ENCODE peak calls at places on chromosomes 13 and 19, in ten cellular contexts. Z is choroid plexus epithelial cell; X is fibroblast of pulmonary artery; G is HAP-1; R is effector memory CD4-positive, alpha-beta T cell; V is Peyer's patch; E is left ventricle myocardium inferior; J is cardiac fibroblast; C is BJ; S is A549. K is an unnamed sample.

GRCh38 chr13:99230991-99231390 is 27.2 kb downstream of the GPR18 start:
- DNase-seq in C (no peak), R (no peak), S (no peak), Z (no peak), V (no peak), E (no peak), G (no peak), J (no peak), X (no peak), K (no peak)

GRCh38 chr13:109273326-109273751 is 513.0 kb downstream of the IRS2 start:
- DNase-seq in C (no peak), E (no peak), J (peak; percentile 88), R (no peak), G (no peak), S (peak; percentile 39), X (peak; percentile 59), Z (peak; percentile 53), V (no peak), K (no peak)

GRCh38 chr13:57739791-57740190 is 108.2 kb downstream of the PCDH17 start:
- DNase-seq in S (no peak), E (no peak), Z (no peak), G (no peak), J (peak; percentile 83), R (no peak), X (peak; percentile 9), C (no peak), V (no peak), K (no peak)

GRCh38 chr13:97982286-97982685 is 28.8 kb downstream of the IPO5 start:
- DNase-seq in E (no peak), S (no peak), G (no peak), C (no peak), R (no peak), X (peak; percentile 58), V (no peak), J (no peak), Z (no peak), K (no peak)

GRCh38 chr19:57123882-57124281 is 4.1 kb downstream of the USP29 start:
- DNase-seq in X (no peak), C (no peak), G (no peak), S (no peak), J (no peak), R (no peak), V (no peak), Z (no peak), E (no peak), K (no peak)

GRCh38 chr19:19477705-19478383 is 37.5 kb downstream of the TSSK6 start:
- DNase-seq in V (no peak), S (no peak), Z (no peak), G (no peak), R (no peak), C (no peak), X (no peak), J (peak; percentile 16), E (no peak), K (no peak)

GRCh38 chr13:113635709-113636108 is 22.3 kb downstream of the ATP4B start:
- DNase-seq in X (no peak), Z (no peak), C (no peak), R (no peak), S (no peak), E (peak; percentile 10), G (no peak), V (peak; percentile 38), J (no peak), K (no peak)

GRCh38 chr13:101202590-101202989 is 213.7 kb downstream of the NALCN start:
- DNase-seq in X (no peak), R (no peak), C (no peak), Z (no peak), G (no peak), J (no peak), S (peak; percentile 2), E (no peak), V (no peak), K (no peak)

GRCh38 chr19:18231775-18232174 is 5.5 kb upstream of the PDE4C start:
- DNase-seq in J (no peak), X (no peak), G (no peak), R (no peak), E (no peak), C (no peak), Z (no peak), V (no peak), S (no peak), K (no peak)

GRCh38 chr13:100389617-100390016 is 199.0 kb downstream of the GGACT start:
- DNase-seq in C (no peak), R (no peak), Z (no peak), S (no peak), V (no peak), G (no peak), E (no peak), X (no peak), J (no peak), K (no peak)

GRCh38 chr19:5693195-5694166 is 3.4 kb downstream of the RPL36 start:
- DNase-seq in J (no peak), R (no peak), S (no peak), C (no peak), E (no peak), V (peak; percentile 48), G (no peak), X (no peak), Z (no peak), K (no peak)

GRCh38 chr13:79522583-79522982 is 41.6 kb downstream of the NDFIP2 start:
- DNase-seq in E (no peak), Z (peak; percentile 90), J (peak; percentile 77), S (no peak), V (no peak), R (no peak), C (no peak), G (no peak), X (peak; percentile 66), K (no peak)

GRCh38 chr19:43311256-43311655 is 41.9 kb upstream of the PSG9 start:
- DNase-seq in J (no peak), G (no peak), R (no peak), E (no peak), V (no peak), S (no peak), Z (no peak), C (no peak), X (no peak), K (no peak)

GRCh38 chr19:11264452-11265176 is 2.3 kb upstream of the DOCK6 start:
- DNase-seq in X (no peak), R (no peak), S (peak; percentile 38), Z (no peak), J (peak; percentile 36), C (no peak), V (peak; percentile 84), G (peak; percentile 61), E (peak; percentile 46), K (no peak)

GRCh38 chr19:39052243-39052746 is 19.9 kb upstream of the FBXO27 start:
- DNase-seq in E (peak; percentile 30), Z (peak; percentile 70), C (no peak), G (peak; percentile 81), S (peak; percentile 87), J (peak; percentile 66), X (peak; percentile 69), R (peak; percentile 52), V (peak; percentile 76), K (peak; percentile 70)

GRCh38 chr19:13838071-13838942 is 38.6 kb upstream of the NANOS3 start:
- DNase-seq in V (no peak), Z (no peak), G (no peak), X (no peak), S (no peak), E (no peak), R (no peak), J (no peak), C (no peak), K (no peak)
- H3K4me3 ChIP-seq in V (peak overlapping the region; percentile 91), Z (peak overlapping the region; percentile 88), G (no peak overlapping the region), X (peak overlapping the region; percentile 88), S (peak overlapping the region; percentile 95), E (peak overlapping the region; percentile 94), R (peak overlapping the region; percentile 88), J (peak overlapping the region; percentile 88), C (peak overlapping the region; percentile 66), K (peak overlapping the region; percentile 92)

DNA sequence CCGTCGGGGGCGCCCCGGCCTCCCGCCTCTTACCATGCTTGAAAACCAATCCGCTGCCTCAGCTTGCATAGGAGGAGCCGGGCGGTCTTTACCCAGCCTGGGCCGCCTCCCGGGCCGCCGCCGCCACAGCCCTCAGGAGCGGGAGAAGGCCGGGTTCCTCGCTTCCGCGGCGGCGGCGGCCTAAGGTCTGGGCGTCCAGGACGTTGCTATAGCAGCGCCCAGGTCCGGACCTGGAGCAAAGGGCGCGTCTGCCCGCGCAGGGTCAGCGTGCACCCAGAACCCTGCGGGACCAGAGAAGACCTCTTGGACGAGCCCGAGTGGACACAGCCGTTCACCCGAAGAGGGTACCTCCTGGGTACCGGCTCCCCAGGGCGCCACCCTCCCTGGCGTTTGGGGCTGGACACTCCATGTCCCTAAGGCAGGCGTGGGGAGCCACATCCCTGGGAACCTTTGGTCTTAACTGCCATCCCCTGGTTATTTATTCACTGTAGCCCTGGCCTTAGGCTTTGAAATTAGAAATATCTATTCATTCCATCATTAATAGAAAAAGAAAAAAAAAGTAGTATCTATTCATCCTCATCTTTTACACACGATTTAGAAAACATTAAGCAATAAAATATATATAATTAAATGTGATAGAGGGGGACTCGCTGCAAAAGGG is 2.4 kb downstream of the DZIP1 start:
- DNase-seq in E (peak; percentile 41), S (no peak), X (peak; percentile 50), V (peak; percentile 62), G (no peak), J (peak; percentile 62), R (no peak), Z (peak; percentile 68), C (no peak), K (peak; percentile 45)
- H3K4me3 ChIP-seq in E (peak overlapping the region; percentile 78), S (no peak overlapping the region), X (peak overlapping the region; percentile 73), V (peak overlapping the region; percentile 41), G (peak overlapping the region; percentile 59), J (peak overlapping the region; percentile 75), R (no peak overlapping the region), Z (peak overlapping the region; percentile 77), C (peak overlapping the region; percentile 53), K (peak overlapping the region; percentile 25)

GRCh38 chr19:44973982-44974735 is 19.0 kb downstream of the CLPTM1 start:
- DNase-seq in S (no peak), R (no peak), Z (no peak), G (no peak), V (no peak), X (no peak), C (no peak), E (no peak), J (no peak), K (no peak)

GRCh38 chr19:44974809-44975347 is 19.7 kb downstream of the CLPTM1 start:
- DNase-seq in J (no peak), V (no peak), S (no peak), E (no peak), Z (no peak), G (no peak), X (no peak), C (no peak), R (no peak), K (no peak)

GRCh38 chr19:44972802-44973201 is 17.6 kb downstream of the CLPTM1 start:
- DNase-seq in E (no peak), S (no peak), Z (no peak), X (no peak), J (no peak), C (no peak), G (no peak), R (no peak), V (no peak), K (no peak)

GRCh38 chr19:44975444-44975843 is 20.3 kb downstream of the CLPTM1 start:
- DNase-seq in V (no peak), S (no peak), X (no peak), J (no peak), C (no peak), Z (no peak), R (no peak), E (no peak), G (no peak), K (no peak)
- H3K4me3 ChIP-seq in V (no peak overlapping the region), S (no peak overlapping the region), X (no peak overlapping the region), J (no peak overlapping the region), C (no peak overlapping the region), Z (no peak overlapping the region), R (no peak overlapping the region), E (no peak overlapping the region), G (no peak overlapping the region), K (no peak overlapping the region)

GRCh38 chr19:48456864-48457263 is 1.5 kb downstream of the KCNJ14 start:
- DNase-seq in E (no peak), G (no peak), X (no peak), C (no peak), R (no peak), V (no peak), S (no peak), Z (no peak), J (no peak), K (no peak)
- H3K4me3 ChIP-seq in E (no peak overlapping the region), G (no peak overlapping the region), X (no peak overlapping the region), C (no peak overlapping the region), R (no peak overlapping the region), V (no peak overlapping the region), S (no peak overlapping the region), Z (no peak overlapping the region), J (no peak overlapping the region), K (no peak overlapping the region)